ENCODE peak calls at places on chromosomes 11 and 22, in nine cellular contexts. U is neural crest cell, K is endothelial cell, D is brain microvascular endothelial cell, Z is AG09319, C is lower lobe of right lung, V is epithelial cell of esophagus, P is ovary, H is GM06990. T is an unnamed sample.

GRCh38 chr11:44379141-44380008 is 69.4 kb upstream of the ALX4 start:
- DNase-seq in P (no peak), V (no peak), U (no peak), C (no peak), H (no peak), D (no peak), Z (no peak), K (no peak), T (no peak)

GRCh38 chr11:117570701-117571100 is 226.3 kb downstream of the DSCAML1 start:
- DNase-seq in H (no peak), C (no peak), D (no peak), K (no peak), Z (no peak), V (no peak), P (no peak), U (no peak), T (peak)

GRCh38 chr22:19962909-19963806 is 21.5 kb upstream of the TXNRD2 start:
- DNase-seq in K (no peak), D (peak), P (no peak), Z (no peak), H (no peak), V (peak), U (no peak), C (peak), T (peak)

GRCh38 chr22:29710193-29710592 is 9.6 kb upstream of the CABP7 start:
- DNase-seq in D (no peak), P (no peak), H (no peak), V (no peak), C (no peak), U (no peak), K (no peak), Z (no peak), T (no peak)

GRCh38 chr11:59802639-59803176 is 7.9 kb downstream of the MRPL16 start:
- DNase-seq in Z (no peak), U (peak), P (peak), D (peak), C (no peak), K (peak), V (peak), H (no peak), T (no peak)

GRCh38 chr11:104120493-104121200 is 43.3 kb downstream of the PDGFD start:
- DNase-seq in P (peak), H (no peak), Z (no peak), K (no peak), V (no peak), U (no peak), C (no peak), D (no peak), T (no peak)

GRCh38 chr22:37057796-37058510 is 6.4 kb downstream of the KCTD17 start:
- DNase-seq in H (no peak), C (no peak), V (no peak), P (no peak), U (no peak), D (no peak), Z (no peak), K (no peak), T (no peak)

GRCh38 chr11:119447664-119448242 is 24.8 kb upstream of the THY1 start:
- DNase-seq in C (no peak), P (no peak), Z (no peak), U (no peak), V (peak), K (no peak), H (no peak), D (no peak), T (no peak)

GRCh38 chr11:93622043-93622442 is 39.4 kb upstream of the CEP295 start:
- DNase-seq in U (no peak), C (no peak), D (no peak), Z (no peak), V (peak), P (no peak), K (no peak), H (no peak), T (no peak)

DNA sequence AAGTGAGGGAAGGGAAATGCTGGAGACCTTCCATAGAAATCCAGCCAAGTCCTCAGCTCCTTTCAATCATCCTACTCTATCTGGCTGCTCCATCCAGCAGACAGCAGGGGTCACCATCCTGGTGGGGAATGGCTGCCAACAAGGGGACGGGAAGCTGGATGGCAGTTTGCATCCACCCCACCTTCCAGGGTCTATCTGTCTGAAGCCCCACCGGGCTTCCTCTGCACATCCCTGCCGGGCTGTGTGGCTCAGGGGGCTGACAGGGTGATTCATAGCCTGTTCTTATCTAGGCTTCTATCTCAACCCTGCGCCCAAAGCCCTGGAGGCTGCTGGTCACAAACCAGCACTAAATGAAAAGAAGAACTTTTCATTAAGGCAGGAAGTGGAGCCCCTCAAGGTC is 1.1 kb downstream of the SYTL2 start:
- DNase-seq in V (no peak), C (no peak), D (peak), U (peak), H (no peak), K (peak), P (no peak), Z (no peak), T (no peak)
- TF ChIP-seq CTCF in V (no peak), C (no peak), D (peak), U (no peak), H (no peak), K (no peak), P (no peak), Z (peak), T (peak)

DNA sequence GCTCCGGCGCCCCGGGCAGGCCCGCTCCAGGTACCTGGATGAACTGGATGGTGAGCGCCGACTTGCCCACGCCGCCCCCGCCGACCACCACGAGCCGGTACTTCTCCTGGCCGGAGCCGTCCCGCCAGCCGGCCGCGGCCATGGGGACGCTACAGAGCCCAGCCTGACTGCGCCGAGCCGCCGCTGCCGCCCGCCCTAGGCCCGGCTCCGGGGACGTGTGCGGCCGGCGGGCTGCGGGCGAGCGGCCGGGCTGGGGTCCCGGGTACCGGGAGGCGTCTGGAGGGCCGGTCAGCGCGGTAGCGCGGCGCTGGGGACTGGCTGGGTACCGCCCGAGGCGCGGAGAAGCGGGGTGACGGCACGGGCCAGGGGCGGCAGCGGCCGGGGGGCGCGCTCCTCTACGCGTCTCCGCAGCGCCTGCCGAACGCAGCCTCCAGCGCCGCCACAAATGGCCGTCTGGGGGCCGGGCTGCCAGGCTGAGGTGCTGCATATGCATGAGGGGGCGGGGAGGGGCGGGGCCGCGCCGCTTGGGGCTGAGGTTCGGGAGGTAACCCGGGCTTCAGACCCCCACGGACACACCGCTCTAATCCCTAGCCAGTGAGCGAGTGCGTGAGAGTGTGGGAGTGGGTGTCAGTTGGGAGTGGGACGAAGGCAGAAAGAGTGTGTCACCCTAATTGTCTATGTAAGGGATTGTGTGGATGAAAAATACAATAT is at the start of gene RRAS2:
- DNase-seq in D (peak), H (peak), C (peak), U (peak), P (peak), V (peak), Z (no peak), K (peak), T (no peak)
- TF ChIP-seq CTCF in D (peak), H (no peak), C (no peak), U (no peak), P (no peak), V (no peak), Z (no peak), K (no peak), T (peak)

GRCh38 chr11:43130616-43131015 is 181.2 kb upstream of the API5 start:
- DNase-seq in C (no peak), Z (no peak), K (peak), V (no peak), H (no peak), D (no peak), U (no peak), P (no peak), T (no peak)
- TF ChIP-seq CTCF in C (no peak), Z (no peak), K (no peak), V (no peak), H (peak), D (no peak), U (peak), P (no peak), T (no peak)

DNA sequence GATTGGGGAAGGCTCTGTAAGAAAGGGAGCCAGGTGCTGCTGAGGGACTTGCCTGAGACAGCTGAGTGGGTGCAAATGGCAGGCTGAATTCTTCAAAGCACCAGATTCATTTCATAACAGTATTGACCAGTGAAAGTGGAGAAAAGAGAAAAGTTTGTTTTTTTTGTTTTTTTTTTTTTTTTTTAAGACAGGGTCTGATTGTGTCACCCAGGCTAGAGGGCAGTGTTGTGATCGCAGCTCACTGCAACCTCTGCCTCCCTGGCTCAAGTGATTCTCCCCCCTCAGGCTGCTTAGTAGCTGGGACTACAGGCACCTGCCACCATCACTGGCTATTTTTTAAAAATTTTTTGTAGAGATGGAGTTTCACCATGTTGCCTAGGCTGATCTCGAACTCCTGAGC is 494.0 kb downstream of the MIAT start:
- DNase-seq in U (no peak), V (no peak), Z (no peak), D (no peak), K (no peak), C (no peak), P (no peak), H (no peak), T (no peak)
- TF ChIP-seq CTCF in U (peak), V (no peak), Z (peak), D (peak), K (no peak), C (no peak), P (no peak), H (no peak), T (peak)

DNA sequence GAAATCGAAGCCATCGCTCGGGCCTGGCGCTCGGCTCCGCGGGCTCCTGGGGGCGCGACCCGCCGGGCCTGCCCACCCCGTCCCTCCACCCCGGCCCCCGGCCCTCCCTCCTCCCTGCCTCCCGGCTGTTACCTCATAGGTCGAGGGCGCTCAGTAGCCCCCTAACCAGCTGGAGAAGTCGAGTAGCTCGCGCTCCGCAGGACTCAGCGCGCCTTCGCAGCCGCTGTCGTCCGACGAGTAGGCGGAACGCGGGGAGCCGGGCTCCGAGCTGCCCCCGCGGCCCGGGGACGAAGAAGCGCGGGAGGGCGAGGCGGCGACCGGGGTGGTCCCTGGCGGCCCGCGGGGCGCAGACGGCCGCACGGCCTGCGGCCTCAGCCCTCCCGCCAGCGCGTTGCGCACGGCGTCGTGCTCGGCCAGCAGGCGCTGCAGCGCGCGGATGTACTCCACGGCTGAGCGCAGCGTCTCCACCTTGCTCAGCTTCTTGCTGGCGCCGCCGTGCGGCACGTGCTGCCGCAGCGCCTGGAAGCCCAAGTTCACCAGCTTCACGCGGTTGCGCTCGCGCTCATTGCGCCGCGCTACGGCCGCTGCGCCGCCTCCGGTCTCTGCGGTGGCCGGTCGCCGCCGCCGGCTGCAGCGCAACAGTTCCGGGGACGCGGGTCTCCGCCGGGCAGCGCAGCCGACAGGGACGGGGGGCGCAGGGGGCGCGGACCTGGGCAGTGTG is 627 bp downstream of the ASCL2 start:
- DNase-seq in K (peak), C (peak), H (peak), Z (peak), P (no peak), U (peak), V (peak), D (no peak), T (no peak)
- TF ChIP-seq CTCF in K (peak), C (peak), H (no peak), Z (no peak), P (no peak), U (peak), V (peak), D (no peak), T (peak)

GRCh38 chr11:97140885-97141494 is 751.2 kb downstream of the JRKL start:
- DNase-seq in P (no peak), H (no peak), C (no peak), K (peak), D (no peak), V (peak), U (no peak), Z (no peak), T (no peak)
- TF ChIP-seq CTCF in P (no peak), H (peak), C (peak), K (peak), D (peak), V (peak), U (peak), Z (no peak), T (peak)

T was measured in chondrocyte.